ENCODE peak calls at places on chromosome 5, in five cellular contexts. X, S, C, U and K are unnamed samples.

GRCh38 chr5:158387499-158387898 is 528.6 kb upstream of the CLINT1 start:
- DNase-seq in X (no peak), S (no peak), C (no peak), U (no peak), K (no peak)

GRCh38 chr5:7802855-7803254 is 48.1 kb downstream of the CFAP90 start:
- DNase-seq in X (no peak), S (no peak), C (no peak), U (no peak), K (no peak)

GRCh38 chr5:10502130-10502529 is 60.5 kb downstream of the ROPN1L start:
- DNase-seq in X (no peak), S (no peak), C (no peak), U (no peak), K (no peak)

GRCh38 chr5:15674716-15675115 is 174.7 kb downstream of the FBXL7 start:
- DNase-seq in X (no peak), S (no peak), C (no peak), U (no peak), K (no peak)

GRCh38 chr5:37249820-37250175 is 622 bp upstream of the CPLANE1 start:
- DNase-seq in X (no peak), S (no peak), C (no peak), U (no peak), K (no peak)

GRCh38 chr5:147509710-147510651 is at the start of gene DPYSL3:
- DNase-seq in X (peak; percentile 13), S (peak; percentile 74), C (peak; percentile 58), U (peak; percentile 79), K (peak; percentile 67)

GRCh38 chr5:160390787-160391696 is 8.8 kb downstream of the FAM200C start:
- DNase-seq in X (no peak), S (no peak), C (no peak), U (peak; percentile 50), K (no peak)

GRCh38 chr5:69493235-69493925 is 790 bp downstream of the OCLN start:
- DNase-seq in X (peak; percentile 56), S (no peak), C (peak; percentile 80), U (peak; percentile 28), K (peak; percentile 73)

GRCh38 chr5:133316346-133317343 is 264.8 kb downstream of the HSPA4 start:
- DNase-seq in X (peak; percentile 27), S (no peak), C (no peak), U (no peak), K (no peak)

GRCh38 chr5:146560205-146560812 is 44.3 kb upstream of the GPR151 start:
- DNase-seq in X (no peak), S (no peak), C (no peak), U (no peak), K (no peak)

GRCh38 chr5:137034213-137034612 is 464.9 kb downstream of the SPOCK1 start:
- DNase-seq in X (no peak), S (no peak), C (no peak), U (no peak), K (no peak)

GRCh38 chr5:135140805-135141204 is 106.8 kb upstream of the PITX1 start:
- DNase-seq in X (peak; percentile 47), S (no peak), C (no peak), U (peak; percentile 29), K (peak; percentile 73)

GRCh38 chr5:143245929-143246561 is 157.4 kb downstream of the NR3C1 start:
- DNase-seq in X (peak; percentile 96), S (no peak), C (no peak), U (peak; percentile 92), K (no peak)

GRCh38 chr5:16519435-16519834 is 53.8 kb upstream of the ZNF622 start:
- DNase-seq in X (no peak), S (no peak), C (no peak), U (no peak), K (no peak)

GRCh38 chr5:108793207-108793606 is 45.5 kb downstream of the FER start:
- DNase-seq in X (no peak), S (no peak), C (no peak), U (no peak), K (no peak)

GRCh38 chr5:93277001-93277400 is 304.0 kb downstream of the NR2F1-AS1 start:
- DNase-seq in X (no peak), S (no peak), C (no peak), U (no peak), K (no peak)

GRCh38 chr5:16736158-16736994 is 119.6 kb upstream of the RETREG1 start:
- DNase-seq in X (no peak), S (no peak), C (peak; percentile 50), U (peak; percentile 91), K (peak; percentile 71)

GRCh38 chr5:159052282-159053011 is 47.3 kb downstream of the EBF1 start:
- DNase-seq in X (no peak), S (no peak), C (no peak), U (no peak), K (no peak)

GRCh38 chr5:171798413-171798812 is 12.8 kb downstream of the SMIM23 start:
- DNase-seq in X (no peak), S (no peak), C (no peak), U (no peak), K (no peak)

GRCh38 chr5:79011219-79011836 is 26.2 kb upstream of the ARSB start:
- DNase-seq in X (no peak), S (no peak), C (no peak), U (peak; percentile 70), K (no peak)

GRCh38 chr5:170471551-170472212 is 32.1 kb upstream of the KCNIP1 start:
- DNase-seq in X (no peak), S (no peak), C (no peak), U (no peak), K (no peak)

GRCh38 chr5:87268970-87269377 is 1.3 kb downstream of the RASA1 start:
- DNase-seq in X (no peak), S (no peak), C (no peak), U (no peak), K (no peak)

GRCh38 chr5:91269198-91269597 is 113.9 kb downstream of the ARRDC3 start:
- DNase-seq in X (no peak), S (no peak), C (no peak), U (no peak), K (no peak)

GRCh38 chr5:118529361-118530154 is 458.8 kb downstream of the DTWD2 start:
- DNase-seq in X (no peak), S (peak; percentile 70), C (no peak), U (no peak), K (no peak)

GRCh38 chr5:107023732-107024131 is 647.0 kb downstream of the EFNA5 start:
- DNase-seq in X (no peak), S (no peak), C (no peak), U (no peak), K (no peak)

GRCh38 chr5:31047007-31047406 is 146.5 kb upstream of the CDH6 start:
- DNase-seq in X (no peak), S (no peak), C (no peak), U (no peak), K (no peak)

GRCh38 chr5:10628601-10629000 is 64.7 kb downstream of the ANKRD33B start:
- DNase-seq in X (no peak), S (no peak), C (no peak), U (no peak), K (no peak)

GRCh38 chr5:16713386-16713928 is 96.7 kb upstream of the RETREG1 start:
- DNase-seq in X (no peak), S (no peak), C (no peak), U (peak; percentile 70), K (no peak)

GRCh38 chr5:83567741-83568530 is 96.4 kb downstream of the VCAN start:
- DNase-seq in X (no peak), S (no peak), C (no peak), U (peak; percentile 96), K (no peak)

GRCh38 chr5:23405316-23406068 is 101.9 kb upstream of the PRDM9 start:
- DNase-seq in X (no peak), S (no peak), C (no peak), U (peak; percentile 24), K (no peak)

GRCh38 chr5:74250304-74251102 is 390.0 kb downstream of the ENC1 start:
- DNase-seq in X (no peak), S (no peak), C (no peak), U (no peak), K (no peak)

GRCh38 chr5:131754363-131754762 is 42.5 kb downstream of the FNIP1 start:
- DNase-seq in X (no peak), S (no peak), C (no peak), U (no peak), K (no peak)

GRCh38 chr5:139915834-139916233 is 120.2 kb downstream of the PSD2 start:
- DNase-seq in X (no peak), S (no peak), C (no peak), U (no peak), K (no peak)

GRCh38 chr5:178291969-178292825 is 59.6 kb upstream of the PHYKPL start:
- DNase-seq in X (no peak), S (no peak), C (no peak), U (no peak), K (peak; percentile 25)
- H3K4me3 ChIP-seq in X (no peak overlapping the region), S (no peak overlapping the region), C (no peak overlapping the region), U (no peak overlapping the region), K (no peak overlapping the region)

GRCh38 chr5:177477701-177478477 is 4.5 kb upstream of the DBN1 start:
- DNase-seq in X (no peak), S (no peak), C (no peak), U (no peak), K (no peak)
- H3K4me1 ChIP-seq in X (peaks cover 25% of the 10 kb centered on the region), S (peaks cover 53% of the 10 kb centered on the region), C (no peaks in the 10 kb centered on the region), U (peaks cover 31% of the 10 kb centered on the region), K (peaks cover 24% of the 10 kb centered on the region)

GRCh38 chr5:151347364-151347763 is at the start of gene SLC36A2:
- DNase-seq in X (no peak), S (no peak), C (no peak), U (no peak), K (no peak)

GRCh38 chr5:151345808-151346478 is 1.4 kb downstream of the SLC36A2 start:
- DNase-seq in X (no peak), S (no peak), C (no peak), U (peak; percentile 20), K (no peak)

GRCh38 chr5:151345187-151345807 is 2.1 kb downstream of the SLC36A2 start:
- DNase-seq in X (no peak), S (no peak), C (no peak), U (no peak), K (no peak)

GRCh38 chr5:151351675-151352074 is 4.3 kb upstream of the SLC36A2 start:
- DNase-seq in X (no peak), S (no peak), C (no peak), U (no peak), K (no peak)

DNA sequence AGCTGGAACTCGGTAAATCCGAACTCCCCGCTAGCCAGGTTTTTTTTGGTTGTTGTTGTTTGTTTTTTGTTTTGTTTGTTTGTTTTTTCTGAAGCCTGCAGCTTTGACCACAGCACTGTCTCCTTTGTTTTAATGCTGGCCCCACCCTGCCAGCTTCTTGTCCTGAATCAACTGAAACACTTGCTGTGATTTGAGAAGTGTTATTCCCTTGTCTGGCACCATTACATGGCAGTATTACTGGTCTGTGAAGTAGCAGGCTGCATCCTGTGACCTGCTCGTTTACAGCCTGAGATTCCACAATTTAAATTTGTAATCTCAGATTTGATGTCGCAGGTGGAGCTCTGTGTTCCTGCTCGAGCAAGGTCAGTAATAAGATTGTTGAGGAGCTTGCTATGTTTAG is 1.4 kb upstream of the SLC36A2 start:
- DNase-seq in X (no peak), S (no peak), C (no peak), U (no peak), K (no peak)
- H3K27ac ChIP-seq in X (no peak overlapping the region), S (no peak overlapping the region), C (no peak overlapping the region), U (no peak overlapping the region), K (no peak overlapping the region)

DNA sequence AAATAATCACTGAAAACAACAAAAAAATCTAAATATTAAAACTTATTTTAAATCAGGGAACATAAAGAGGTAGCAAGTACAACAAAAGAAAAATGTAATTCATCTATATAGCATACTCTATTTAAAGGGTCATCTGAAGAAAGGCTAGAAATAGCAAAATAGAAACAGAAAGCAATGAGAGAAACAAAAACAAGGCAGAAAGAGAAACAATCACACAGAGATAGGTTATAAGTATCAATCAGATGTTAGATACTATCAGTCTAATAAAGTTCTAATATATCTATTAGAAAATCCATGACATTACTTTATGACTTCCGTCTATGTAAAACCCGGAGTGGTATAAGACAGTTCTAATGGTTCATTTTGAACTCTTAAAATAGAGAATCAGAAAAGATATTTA is 16.0 kb downstream of the RICTOR start:
- DNase-seq in X (no peak), S (no peak), C (no peak), U (no peak), K (no peak)
- H3K4me3 ChIP-seq in X (peak overlapping the region; percentile 35), S (peak overlapping the region; percentile 50), C (peak overlapping the region; percentile 19), U (peak overlapping the region; percentile 54), K (peak overlapping the region; percentile 41)